ENCODE peak calls at places on chromosomes 7 and 10, in four cellular contexts. P is lung, D is RWPE1, Q is omental fat pad. C is an unnamed sample.

GRCh38 chr10:114684085-114684821 is 26.2 kb upstream of the ABLIM1 start:
- DNase-seq in P (peak; percentile 61), D (peak; percentile 49), Q (no peak), C (no peak)

GRCh38 chr7:31497501-31497900 is 16.4 kb upstream of the ITPRID1 start:
- DNase-seq in P (no peak), D (no peak), Q (no peak), C (no peak)

GRCh38 chr7:106613861-106614560 is 46.9 kb downstream of the CCDC71L start:
- DNase-seq in P (no peak), D (no peak), Q (no peak), C (no peak)

GRCh38 chr7:158353606-158354570 is 233.7 kb downstream of the PTPRN2 start:
- DNase-seq in P (no peak), D (peak; percentile 7), Q (no peak), C (no peak)

GRCh38 chr10:117186832-117187615 is 10.3 kb upstream of the KCNK18 start:
- DNase-seq in P (no peak), D (peak; percentile 91), Q (no peak), C (no peak)

GRCh38 chr10:54703086-54703485 is 97.9 kb downstream of the PCDH15 start:
- DNase-seq in P (no peak), D (no peak), Q (no peak), C (no peak)

GRCh38 chr10:92239600-92240288 is 51.1 kb downstream of the CPEB3 start:
- DNase-seq in P (peak; percentile 39), D (peak; percentile 28), Q (no peak), C (no peak)

GRCh38 chr7:29734246-29734731 is 72.0 kb upstream of the WIPF3 start:
- DNase-seq in P (no peak), D (no peak), Q (no peak), C (no peak)

GRCh38 chr7:36710186-36710813 is 14.0 kb downstream of the AOAH start:
- DNase-seq in P (no peak), D (no peak), Q (no peak), C (no peak)

GRCh38 chr7:286278-286677 is 3.7 kb upstream of the FOXL3 start:
- DNase-seq in P (no peak), D (no peak), Q (no peak), C (no peak)

GRCh38 chr7:66970310-66970709 is 25.1 kb downstream of the SBDS start:
- DNase-seq in P (no peak), D (no peak), Q (no peak), C (no peak)

GRCh38 chr7:90412458-90413184 is 9.4 kb downstream of the CLDN12 start:
- DNase-seq in P (no peak), D (peak; percentile 8), Q (no peak), C (peak; percentile 33)

GRCh38 chr7:94133460-94133859 is 129.3 kb upstream of the BET1 start:
- DNase-seq in P (no peak), D (no peak), Q (no peak), C (no peak)

C was measured in NCI-H2029 treated with DMSO at 0.1 percent for 48 hours.